ENCODE peak calls at places on chromosomes 3 and 15, in seven cellular contexts. V is GM12878, I is sigmoid colon, J is HCT116, U is body of pancreas, K is suprapubic skin, S is ovary. Y is an unnamed sample. For H3K4me1, the result is how much of the 10 kb centered on the place peaks cover.

GRCh38 chr3:112333002-112333385 is at the start of gene CD200:
- DNase-seq in V (no peak), I (peak), J (no peak), U (peak), K (no peak), S (peak), Y (peak)

GRCh38 chr3:127953636-127954035 is 38.6 kb downstream of the KBTBD12 start:
- DNase-seq in I (no peak), V (no peak), K (no peak), U (no peak), J (no peak), S (no peak), Y (no peak)

GRCh38 chr3:127156651-127157050 is 36.3 kb upstream of the PRR23E start:
- DNase-seq in V (no peak), J (no peak), I (no peak), S (no peak), U (no peak), K (peak), Y (no peak)

GRCh38 chr3:58471025-58471887 is 20.6 kb upstream of the KCTD6 start:
- DNase-seq in I (no peak), S (no peak), J (peak), K (no peak), V (no peak), U (peak), Y (peak)

GRCh38 chr3:105933871-105934270 is 65.1 kb upstream of the CBLB start:
- DNase-seq in J (no peak), K (no peak), S (no peak), V (no peak), U (no peak), I (no peak), Y (peak)

GRCh38 chr3:5021571-5022092 is 42.4 kb downstream of the BHLHE40 start:
- DNase-seq in I (no peak), V (no peak), U (no peak), S (no peak), J (peak), K (no peak), Y (no peak)

GRCh38 chr15:80242802-80243201 is 9.2 kb downstream of the CTXND1 start:
- DNase-seq in J (no peak), K (no peak), I (no peak), V (no peak), U (peak), S (no peak), Y (peak)

GRCh38 chr3:147943265-147943945 is 534.2 kb downstream of the ZIC1 start:
- DNase-seq in J (peak), V (no peak), U (no peak), K (no peak), S (no peak), I (no peak), Y (no peak)

GRCh38 chr3:129831503-129831902 is 62.0 kb downstream of the TMCC1 start:
- DNase-seq in U (no peak), J (no peak), I (no peak), K (no peak), S (no peak), V (no peak), Y (no peak)

GRCh38 chr15:74776851-74777768 is 4.8 kb upstream of the CSK start:
- DNase-seq in V (peak), U (no peak), J (no peak), I (no peak), K (no peak), S (no peak), Y (no peak)

GRCh38 chr15:98121514-98121913 is 161.0 kb downstream of the ARRDC4 start:
- DNase-seq in V (no peak), I (no peak), K (no peak), U (no peak), S (no peak), J (no peak), Y (no peak)

GRCh38 chr15:39285066-39285465 is 295.8 kb upstream of the THBS1 start:
- DNase-seq in I (no peak), K (no peak), U (no peak), V (no peak), J (no peak), S (no peak), Y (no peak)

GRCh38 chr3:14082108-14082657 is 42.5 kb downstream of the CHCHD4 start:
- DNase-seq in V (peak), S (no peak), U (no peak), J (no peak), I (no peak), K (no peak), Y (no peak)

GRCh38 chr3:175073209-175073905 is 214.2 kb downstream of the NAALADL2 start:
- DNase-seq in K (no peak), J (no peak), S (no peak), I (no peak), U (no peak), V (no peak), Y (no peak)

GRCh38 chr3:150407051-150407817 is 864 bp upstream of the TSC22D2 start:
- DNase-seq in J (no peak), I (no peak), S (peak), V (no peak), K (no peak), U (no peak), Y (no peak)

GRCh38 chr15:36778516-36778915 is 199.1 kb downstream of the CDIN1 start:
- DNase-seq in K (no peak), S (no peak), U (no peak), V (no peak), J (no peak), I (no peak), Y (no peak)

GRCh38 chr3:197791120-197792018 is at the start of gene LRCH3:
- DNase-seq in V (no peak), J (peak), U (peak), K (peak), I (peak), S (peak), Y (peak)

GRCh38 chr3:192850501-192850981 is 67.1 kb downstream of the MB21D2 start:
- DNase-seq in J (no peak), I (no peak), V (peak), U (no peak), K (no peak), S (no peak), Y (no peak)

GRCh38 chr3:150253622-150254021 is 154.5 kb upstream of the TSC22D2 start:
- DNase-seq in J (no peak), S (no peak), I (no peak), V (no peak), K (no peak), U (no peak), Y (no peak)

GRCh38 chr3:38164966-38165721 is at the start of gene OXSR1:
- DNase-seq in V (peak), U (peak), S (peak), I (peak), J (peak), K (peak), Y (peak)

GRCh38 chr15:57506422-57506821 is 85.3 kb upstream of the MYZAP start:
- DNase-seq in V (no peak), I (no peak), U (peak), K (no peak), J (no peak), S (no peak), Y (no peak)

GRCh38 chr15:49589030-49589429 is 31.6 kb downstream of the FAM227B start:
- DNase-seq in J (no peak), U (no peak), I (no peak), K (no peak), V (no peak), S (no peak), Y (no peak)

GRCh38 chr3:163657088-163657487 is 1421.2 kb downstream of the SI start:
- DNase-seq in S (no peak), V (no peak), J (no peak), K (no peak), U (no peak), I (no peak), Y (no peak)

GRCh38 chr15:100781061-100781960 is 98.3 kb upstream of the ALDH1A3 start:
- DNase-seq in V (no peak), J (no peak), K (no peak), U (no peak), S (no peak), I (peak), Y (no peak)

GRCh38 chr15:45454825-45455224 is 67.7 kb downstream of the SLC30A4 start:
- DNase-seq in V (peak), I (peak), K (peak), J (peak), S (peak), U (peak), Y (peak)

GRCh38 chr3:183359036-183359435 is 69.4 kb downstream of the MCF2L2 start:
- DNase-seq in J (no peak), V (no peak), I (no peak), S (no peak), U (no peak), K (no peak), Y (no peak)

GRCh38 chr3:172625404-172625803 is 85.5 kb downstream of the NCEH1 start:
- DNase-seq in J (no peak), U (no peak), K (no peak), I (no peak), V (no peak), S (no peak), Y (no peak)

GRCh38 chr3:159951580-159951979 is 37.1 kb upstream of the IL12A start:
- DNase-seq in V (no peak), J (no peak), K (no peak), S (no peak), U (no peak), I (no peak), Y (no peak)

GRCh38 chr15:58755350-58755749 is 5.8 kb upstream of the ADAM10 start:
- DNase-seq in K (no peak), J (no peak), S (no peak), V (no peak), I (no peak), U (no peak), Y (no peak)

GRCh38 chr15:69081310-69082004 is 67.0 kb downstream of the NOX5 start:
- DNase-seq in K (no peak), U (peak), I (peak), S (no peak), V (no peak), J (no peak), Y (peak)

GRCh38 chr3:52106951-52107611 is 47.1 kb downstream of the POC1A start:
- DNase-seq in J (no peak), S (no peak), K (no peak), U (no peak), V (no peak), I (peak), Y (no peak)

GRCh38 chr3:197613187-197613586 is 57.4 kb upstream of the BDH1 start:
- DNase-seq in V (no peak), I (no peak), J (no peak), U (no peak), K (no peak), S (no peak), Y (no peak)

GRCh38 chr15:83673385-83673784 is 19.5 kb downstream of the ADAMTSL3 start:
- DNase-seq in I (no peak), U (no peak), V (no peak), J (no peak), K (no peak), S (no peak), Y (no peak)

GRCh38 chr3:15899438-15899837 is 101.7 kb upstream of the ANKRD28 start:
- DNase-seq in V (no peak), I (no peak), U (no peak), K (no peak), J (peak), S (no peak), Y (no peak)

GRCh38 chr3:4670352-4670751 is 177.2 kb downstream of the ITPR1 start:
- DNase-seq in J (no peak), V (no peak), K (no peak), U (no peak), S (no peak), I (no peak), Y (no peak)

GRCh38 chr15:60370804-60371700 is 26.7 kb downstream of the ANXA2 start:
- DNase-seq in J (peak), S (peak), I (peak), V (no peak), U (peak), K (peak), Y (peak)

GRCh38 chr3:71926242-71926560 is 141.3 kb upstream of the PROK2 start:
- DNase-seq in J (peak), U (peak), K (no peak), I (no peak), S (no peak), V (no peak), Y (no peak)

GRCh38 chr3:20974389-20974788 is 776.6 kb downstream of the ZNF385D start:
- DNase-seq in S (no peak), V (no peak), I (no peak), K (no peak), U (no peak), J (no peak), Y (no peak)

GRCh38 chr3:174951023-174951422 is 91.9 kb downstream of the NAALADL2 start:
- DNase-seq in V (no peak), I (no peak), S (no peak), J (peak), K (no peak), U (no peak), Y (no peak)

DNA sequence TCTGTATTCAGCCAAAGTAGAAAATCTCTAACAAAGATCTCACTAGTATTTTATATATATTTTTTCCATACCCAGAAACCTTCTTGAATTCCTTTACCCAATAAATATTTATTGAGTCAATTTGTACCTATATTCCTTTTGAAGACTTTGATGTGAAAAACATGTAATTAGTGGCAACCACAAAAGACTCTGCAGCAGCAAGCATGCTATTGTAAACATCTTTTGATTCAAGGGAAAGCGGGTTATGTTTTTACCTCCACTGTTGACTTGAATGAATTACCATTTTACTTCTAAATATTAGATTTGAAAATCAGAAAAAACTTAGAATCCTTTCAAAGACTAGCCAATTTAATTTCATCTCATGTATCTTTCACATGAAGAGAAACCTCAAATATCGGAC is 2.4 kb downstream of the GPR15 start:
- DNase-seq in I (no peak), S (no peak), U (no peak), J (no peak), K (no peak), V (no peak), Y (no peak)
- TF ChIP-seq POLR2A in I (no peak), S (no peak), U (no peak), J (no peak), K (no peak), V (no peak), Y (no peak)

GRCh38 chr3:195033531-195034091 is 237.3 kb downstream of the XXYLT1 start:
- DNase-seq in V (no peak), J (peak), I (no peak), S (no peak), K (no peak), U (peak), Y (no peak)

GRCh38 chr3:195032106-195032759 is 238.7 kb downstream of the XXYLT1 start:
- DNase-seq in K (no peak), S (no peak), J (no peak), U (no peak), I (no peak), V (no peak), Y (no peak)

GRCh38 chr3:195032955-195033354 is 238.0 kb downstream of the XXYLT1 start:
- DNase-seq in K (no peak), V (no peak), S (no peak), I (no peak), U (no peak), J (no peak), Y (no peak)

GRCh38 chr3:195030791-195031321 is 240.1 kb downstream of the XXYLT1 start:
- DNase-seq in J (no peak), K (no peak), S (no peak), V (no peak), U (no peak), I (no peak), Y (no peak)

DNA sequence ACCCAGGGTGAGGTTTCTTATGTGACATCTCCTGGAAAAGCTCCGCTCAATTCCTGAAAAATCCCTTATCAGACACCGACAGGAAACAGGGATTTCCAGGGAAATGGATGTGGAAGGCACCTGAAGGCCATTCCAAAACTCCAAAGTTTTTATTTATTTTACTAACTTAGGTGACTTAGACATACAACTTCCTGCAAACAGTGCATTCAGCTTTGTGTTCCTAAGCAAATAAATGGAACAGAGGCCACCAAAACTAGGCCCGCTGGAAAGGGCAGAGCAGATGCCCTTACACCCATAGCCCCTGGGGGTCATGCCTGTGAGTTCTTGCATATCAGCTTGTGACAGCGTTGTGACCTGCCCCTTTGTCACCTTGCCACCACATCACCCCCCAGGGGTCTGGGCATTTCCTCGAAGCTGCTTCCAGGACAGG is 239.4 kb downstream of the XXYLT1 start:
- DNase-seq in I (no peak), J (no peak), V (no peak), K (no peak), U (no peak), S (no peak), Y (no peak)
- H3K4me1 ChIP-seq in I (under half), J (under half), V (under half), K (under half), U (under half), S (under half), Y (under half)

DNA sequence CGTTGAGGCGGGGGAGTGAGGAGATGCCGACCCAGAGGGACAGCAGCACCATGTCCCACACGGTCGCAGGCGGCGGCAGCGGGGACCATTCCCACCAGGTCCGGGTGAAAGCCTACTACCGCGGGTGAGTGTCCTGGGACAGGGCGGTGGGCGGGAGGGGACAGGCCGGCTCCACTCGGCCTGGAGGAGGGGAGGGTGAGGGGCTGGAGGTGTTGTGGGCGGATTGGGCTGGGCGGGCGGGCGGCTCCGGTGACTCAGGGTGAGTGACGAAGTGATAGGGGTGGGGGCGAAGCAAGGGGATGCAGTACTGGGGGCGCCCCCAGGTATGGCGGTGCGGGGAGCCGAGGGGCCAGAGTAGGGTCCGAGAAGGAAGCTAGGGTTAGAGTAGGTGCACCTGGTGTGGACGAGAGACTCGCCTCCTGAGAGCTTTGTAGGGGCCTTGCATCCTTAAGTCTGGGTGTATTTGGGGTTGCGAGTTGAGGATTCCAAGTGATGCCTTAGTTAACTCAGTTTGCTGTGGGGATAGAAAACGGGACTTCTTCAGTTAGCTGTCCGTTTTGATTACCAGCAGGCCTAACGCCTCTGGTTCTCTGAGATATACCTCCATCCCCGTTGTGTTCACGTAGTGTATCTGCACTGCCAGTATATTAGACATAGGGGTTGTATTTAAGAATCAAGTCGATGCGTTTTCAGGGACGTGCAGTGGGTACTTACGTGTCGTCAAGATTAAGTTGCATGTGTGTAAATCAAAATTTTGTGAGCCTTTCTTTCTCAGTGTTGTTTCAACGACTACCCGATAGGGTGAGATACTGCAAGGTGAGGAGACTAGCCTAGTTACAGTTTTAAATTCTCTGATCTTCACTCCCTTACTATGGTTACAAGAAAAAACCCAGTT is 670 bp downstream of the PRKCI start:
- DNase-seq in J (no peak), S (peak), U (peak), K (peak), I (peak), V (no peak), Y (peak)
- TF ChIP-seq CTCF in J (no peak), S (peak), U (no peak), K (no peak), I (no peak), V (peak), Y (peak)

GRCh38 chr3:47850062-47850802 is 47.3 kb downstream of the DHX30 start:
- DNase-seq in V (no peak), J (no peak), S (no peak), U (peak), K (no peak), I (no peak), Y (no peak)

GRCh38 chr3:47847801-47848518 is 45.0 kb downstream of the DHX30 start:
- DNase-seq in I (no peak), U (no peak), S (no peak), K (no peak), J (no peak), V (no peak), Y (no peak)

GRCh38 chr3:47850803-47851417 is 48.0 kb downstream of the DHX30 start:
- DNase-seq in J (no peak), K (no peak), I (no peak), V (no peak), U (no peak), S (no peak), Y (no peak)

GRCh38 chr3:47848599-47849117 is 45.7 kb downstream of the DHX30 start:
- DNase-seq in I (no peak), J (no peak), K (no peak), U (no peak), V (no peak), S (no peak), Y (no peak)

DNA sequence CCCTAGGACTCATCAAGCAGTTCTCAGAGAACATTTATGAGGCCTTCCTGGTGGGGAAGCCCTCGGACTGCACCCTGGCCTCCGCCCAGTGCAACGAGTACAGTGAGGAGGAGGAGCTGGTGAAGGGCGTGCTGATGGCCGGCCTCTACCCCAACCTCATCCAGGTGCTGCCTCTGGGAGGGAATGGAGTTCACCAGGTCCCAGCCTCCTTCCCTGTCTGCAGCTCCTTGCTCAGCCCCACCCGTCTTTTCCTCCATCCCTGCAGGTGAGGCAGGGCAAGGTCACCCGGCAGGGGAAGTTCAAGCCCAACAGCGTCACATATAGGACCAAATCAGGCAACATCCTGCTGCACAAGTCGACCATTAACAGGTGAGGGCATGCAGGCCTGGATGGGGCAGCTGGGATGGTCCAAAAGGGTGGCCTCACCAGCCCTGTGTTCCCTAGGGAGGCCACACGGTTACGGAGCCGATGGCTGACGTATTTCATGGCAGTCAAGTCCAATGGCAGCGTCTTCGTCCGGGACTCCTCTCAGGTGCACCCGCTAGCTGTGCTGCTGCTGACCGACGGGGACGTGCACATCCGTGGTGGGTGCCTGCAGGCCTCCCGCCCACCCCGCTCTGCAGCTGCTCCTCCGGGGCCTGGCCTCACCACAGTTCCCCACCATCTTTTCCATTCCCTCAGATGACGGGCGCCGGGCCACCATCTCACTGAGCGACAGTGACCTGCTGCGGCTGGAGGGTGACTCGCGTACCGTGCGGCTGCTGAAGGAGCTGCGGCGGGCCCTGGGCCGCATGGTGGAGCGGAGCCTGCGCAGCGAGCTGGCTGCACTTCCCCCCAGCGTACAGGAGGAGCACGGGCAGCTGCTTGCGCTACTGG is 46.5 kb downstream of the DHX30 start:
- DNase-seq in K (no peak), S (peak), V (no peak), U (no peak), I (no peak), J (no peak), Y (no peak)
- TF ChIP-seq POLR2A in K (no peak), S (no peak), V (peak), U (no peak), I (no peak), J (no peak), Y (no peak)